ENCODE peak calls at places on chromosomes 11 and 22, in four cellular contexts. U, T, R and N are unnamed samples.

GRCh38 chr11:63906585-63906984 is 10.4 kb downstream of the RCOR2 start:
- DNase-seq in U (no peak), T (no peak), R (peak), N (no peak)

GRCh38 chr11:128026596-128026995 is 560.8 kb downstream of the ETS1 start:
- DNase-seq in U (no peak), T (peak), R (no peak), N (peak)

GRCh38 chr11:18313985-18314763 is 7.8 kb downstream of the HPS5 start:
- DNase-seq in U (no peak), T (peak), R (no peak), N (no peak)

GRCh38 chr11:102592634-102593581 is 32.2 kb downstream of the MMP20 start:
- DNase-seq in U (no peak), T (no peak), R (no peak), N (no peak)

GRCh38 chr11:101715281-101715680 is 131.5 kb upstream of the TRPC6 start:
- DNase-seq in U (no peak), T (no peak), R (no peak), N (no peak)

GRCh38 chr22:40637181-40638150 is 947 bp upstream of the MRTFA start:
- DNase-seq in U (no peak), T (no peak), R (peak), N (no peak)

GRCh38 chr11:11464555-11464954 is 111.5 kb upstream of the CSNK2A3 start:
- DNase-seq in U (no peak), T (no peak), R (no peak), N (no peak)

GRCh38 chr11:114054830-114055229 is 4.7 kb upstream of the ZBTB16 start:
- DNase-seq in U (no peak), T (no peak), R (no peak), N (no peak)

GRCh38 chr22:38966942-38967341 is 9.5 kb downstream of the APOBEC3A start:
- DNase-seq in U (no peak), T (no peak), R (no peak), N (no peak)

GRCh38 chr22:37328017-37328416 is 45.7 kb downstream of the CYTH4 start:
- DNase-seq in U (no peak), T (peak), R (no peak), N (peak)

GRCh38 chr22:35023692-35024363 is 42.1 kb upstream of the ISX start:
- DNase-seq in U (no peak), T (no peak), R (peak), N (peak)